ENCODE peak calls at places on chromosome 7, in nine cellular contexts. C is NT2/D1, I is esophagus muscularis mucosa, O is GM23248, S is transverse colon, X is left ventricle myocardium superior, L is fibroblast of mammary gland, A is fibroblast of lung, E is skeletal muscle cell. R is an unnamed sample.

GRCh38 chr7:149285581-149285975 is 23.6 kb downstream of the ZNF783 start:
- DNase-seq in A (peak), C (no peak), O (peak), I (no peak), S (peak), E (no peak), X (peak), L (peak), R (no peak)

GRCh38 chr7:107045195-107045960 is 873 bp downstream of the PRKAR2B start:
- DNase-seq in E (no peak), S (no peak), A (peak), O (peak), I (no peak), C (no peak), X (no peak), L (no peak), R (no peak)

GRCh38 chr7:132451161-132451560 is 125.1 kb downstream of the PLXNA4 start:
- DNase-seq in O (no peak), X (no peak), S (peak), I (no peak), A (no peak), L (no peak), E (no peak), C (no peak), R (no peak)

GRCh38 chr7:123230147-123230546 is 30.4 kb upstream of the SLC13A1 start:
- DNase-seq in L (no peak), O (no peak), I (no peak), S (peak), X (no peak), E (no peak), C (no peak), A (no peak), R (no peak)

GRCh38 chr7:75638607-75639070 is 100.1 kb downstream of the HIP1 start:
- DNase-seq in X (peak), O (peak), C (no peak), A (peak), E (no peak), S (peak), L (peak), I (no peak), R (no peak)

GRCh38 chr7:121795736-121796135 is 77.2 kb upstream of the PTPRZ1 start:
- DNase-seq in L (no peak), C (no peak), I (no peak), A (no peak), X (no peak), E (no peak), S (no peak), O (no peak), R (no peak)

GRCh38 chr7:107119376-107120100 is 49.3 kb upstream of the HBP1 start:
- DNase-seq in O (no peak), A (peak), X (no peak), E (no peak), S (no peak), I (no peak), L (no peak), C (no peak), R (no peak)

GRCh38 chr7:141294122-141294829 is 220.4 kb downstream of the TMEM178B start:
- DNase-seq in X (no peak), L (no peak), E (no peak), O (no peak), C (no peak), S (no peak), A (no peak), I (no peak), R (no peak)

GRCh38 chr7:77907281-77907680 is 108.7 kb downstream of the PHTF2 start:
- DNase-seq in A (no peak), O (no peak), E (no peak), S (no peak), I (no peak), X (no peak), L (no peak), C (no peak), R (no peak)

GRCh38 chr7:13860734-13861133 is 128.7 kb downstream of the ETV1 start:
- DNase-seq in O (peak), X (no peak), C (no peak), I (no peak), A (no peak), L (no peak), S (no peak), E (no peak), R (no peak)

GRCh38 chr7:94823952-94824351 is 83.4 kb upstream of the PPP1R9A start:
- DNase-seq in A (peak), I (no peak), C (no peak), X (no peak), S (no peak), E (peak), L (peak), O (peak), R (no peak)

GRCh38 chr7:932651-932975 is 21.9 kb downstream of the ADAP1 start:
- DNase-seq in S (no peak), E (no peak), A (no peak), C (no peak), O (no peak), X (peak), I (no peak), L (no peak), R (peak)

GRCh38 chr7:36391436-36392198 is 2.0 kb downstream of the ANLN start:
- DNase-seq in C (no peak), S (no peak), O (no peak), E (no peak), I (no peak), A (no peak), L (no peak), X (no peak), R (no peak)